ENCODE peak calls at places on chromosomes 2 and 18, in seven cellular contexts. One of them, this sample, is unnamed.

GRCh38 chr2:69123182-69123581 is 110.2 kb downstream of the ANTXR1 start:
- DNase-seq in GM12865: no peak
- DNase-seq in SK-N-SH: no peak
- DNase-seq in pancreas: no peak
- DNase-seq in colonic mucosa: no peak
- DNase-seq in A549: no peak
- DNase-seq in adrenal gland: no peak
- DNase-seq in this sample: no peak

GRCh38 chr2:17059452-17059851 is 393.8 kb upstream of the CYRIA start:
- DNase-seq in GM12865: no peak
- DNase-seq in SK-N-SH: no peak
- DNase-seq in pancreas: no peak
- DNase-seq in colonic mucosa: no peak
- DNase-seq in A549: no peak
- DNase-seq in adrenal gland: no peak
- DNase-seq in this sample: no peak

GRCh38 chr18:41849632-41850031 is 105.4 kb upstream of the PIK3C3 start:
- DNase-seq in GM12865: no peak
- DNase-seq in SK-N-SH: no peak
- DNase-seq in pancreas: no peak
- DNase-seq in colonic mucosa: no peak
- DNase-seq in A549: no peak
- DNase-seq in adrenal gland: no peak
- DNase-seq in this sample: no peak

GRCh38 chr2:222169346-222169745 is 129.5 kb downstream of the PAX3 start:
- DNase-seq in GM12865: no peak
- DNase-seq in SK-N-SH: no peak
- DNase-seq in pancreas: no peak
- DNase-seq in colonic mucosa: no peak
- DNase-seq in A549: no peak
- DNase-seq in adrenal gland: no peak
- DNase-seq in this sample: no peak

GRCh38 chr18:7464245-7464966 is 102.7 kb upstream of the PTPRM start:
- DNase-seq in GM12865: no peak
- DNase-seq in SK-N-SH: no peak
- DNase-seq in pancreas: no peak
- DNase-seq in colonic mucosa: no peak
- DNase-seq in A549: no peak
- DNase-seq in adrenal gland: no peak
- DNase-seq in this sample: no peak

GRCh38 chr2:100350661-100351185 is 28.4 kb upstream of the LONRF2 start:
- DNase-seq in GM12865: no peak
- DNase-seq in SK-N-SH: no peak
- DNase-seq in pancreas: no peak
- DNase-seq in colonic mucosa: no peak
- DNase-seq in A549: no peak
- DNase-seq in adrenal gland: peak
- DNase-seq in this sample: no peak

GRCh38 chr2:201680743-201681142 is 17.7 kb downstream of the MPP4 start:
- DNase-seq in GM12865: peak
- DNase-seq in SK-N-SH: peak
- DNase-seq in pancreas: no peak
- DNase-seq in colonic mucosa: peak
- DNase-seq in A549: peak
- DNase-seq in adrenal gland: no peak
- DNase-seq in this sample: no peak

GRCh38 chr18:75218524-75218923 is 7.9 kb downstream of the TSHZ1 start:
- DNase-seq in GM12865: no peak
- DNase-seq in SK-N-SH: no peak
- DNase-seq in pancreas: no peak
- DNase-seq in colonic mucosa: peak
- DNase-seq in A549: no peak
- DNase-seq in adrenal gland: no peak
- DNase-seq in this sample: no peak

GRCh38 chr2:204982303-204982702 is 437.0 kb downstream of the PARD3B start:
- DNase-seq in GM12865: no peak
- DNase-seq in SK-N-SH: no peak
- DNase-seq in pancreas: no peak
- DNase-seq in colonic mucosa: no peak
- DNase-seq in A549: no peak
- DNase-seq in adrenal gland: no peak
- DNase-seq in this sample: peak

GRCh38 chr2:46886268-46887027 is 29.2 kb downstream of the MCFD2 start:
- DNase-seq in GM12865: no peak
- DNase-seq in SK-N-SH: no peak
- DNase-seq in pancreas: no peak
- DNase-seq in colonic mucosa: no peak
- DNase-seq in A549: no peak
- DNase-seq in adrenal gland: no peak
- DNase-seq in this sample: no peak

GRCh38 chr2:208657468-208657867 is 250.9 kb downstream of the PTH2R start:
- DNase-seq in GM12865: no peak
- DNase-seq in SK-N-SH: peak
- DNase-seq in pancreas: no peak
- DNase-seq in colonic mucosa: no peak
- DNase-seq in A549: no peak
- DNase-seq in adrenal gland: no peak
- DNase-seq in this sample: no peak

GRCh38 chr2:29129586-29130281 is 14.5 kb downstream of the CLIP4 start:
- DNase-seq in GM12865: no peak
- DNase-seq in SK-N-SH: no peak
- DNase-seq in pancreas: no peak
- DNase-seq in colonic mucosa: no peak
- DNase-seq in A549: no peak
- DNase-seq in adrenal gland: no peak
- DNase-seq in this sample: peak

GRCh38 chr2:24489465-24489864 is 1.6 kb upstream of the NCOA1 start:
- DNase-seq in GM12865: no peak
- DNase-seq in SK-N-SH: no peak
- DNase-seq in pancreas: no peak
- DNase-seq in colonic mucosa: peak
- DNase-seq in A549: no peak
- DNase-seq in adrenal gland: no peak
- DNase-seq in this sample: no peak

GRCh38 chr18:78407456-78407823 is 572.2 kb upstream of the SALL3 start:
- DNase-seq in GM12865: no peak
- DNase-seq in SK-N-SH: no peak
- DNase-seq in pancreas: no peak
- DNase-seq in colonic mucosa: peak
- DNase-seq in A549: no peak
- DNase-seq in adrenal gland: no peak
- DNase-seq in this sample: no peak

GRCh38 chr18:34592961-34593382 is 117.1 kb upstream of the DTNA start:
- DNase-seq in GM12865: no peak
- DNase-seq in SK-N-SH: no peak
- DNase-seq in pancreas: peak
- DNase-seq in colonic mucosa: no peak
- DNase-seq in A549: no peak
- DNase-seq in adrenal gland: peak
- DNase-seq in this sample: peak

GRCh38 chr2:74843371-74844298 is 9.7 kb downstream of the HK2 start:
- DNase-seq in GM12865: peak
- DNase-seq in SK-N-SH: no peak
- DNase-seq in pancreas: no peak
- DNase-seq in colonic mucosa: peak
- DNase-seq in A549: no peak
- DNase-seq in adrenal gland: no peak
- DNase-seq in this sample: peak

GRCh38 chr2:221792971-221793670 is 221.0 kb upstream of the EPHA4 start:
- DNase-seq in GM12865: no peak
- DNase-seq in SK-N-SH: no peak
- DNase-seq in pancreas: peak
- DNase-seq in colonic mucosa: no peak
- DNase-seq in A549: no peak
- DNase-seq in adrenal gland: no peak
- DNase-seq in this sample: no peak

GRCh38 chr2:10912796-10913445 is 1.2 kb downstream of the KCNF1 start:
- DNase-seq in GM12865: no peak
- DNase-seq in SK-N-SH: no peak
- DNase-seq in pancreas: no peak
- DNase-seq in colonic mucosa: no peak
- DNase-seq in A549: no peak
- DNase-seq in adrenal gland: no peak
- DNase-seq in this sample: no peak

GRCh38 chr2:10915731-10916331 is 4.1 kb downstream of the KCNF1 start:
- DNase-seq in GM12865: no peak
- DNase-seq in SK-N-SH: no peak
- DNase-seq in pancreas: no peak
- DNase-seq in colonic mucosa: no peak
- DNase-seq in A549: no peak
- DNase-seq in adrenal gland: no peak
- DNase-seq in this sample: no peak

GRCh38 chr2:10913501-10914271 is 2.0 kb downstream of the KCNF1 start:
- DNase-seq in GM12865: no peak
- DNase-seq in SK-N-SH: no peak
- DNase-seq in pancreas: no peak
- DNase-seq in colonic mucosa: no peak
- DNase-seq in A549: no peak
- DNase-seq in adrenal gland: no peak
- DNase-seq in this sample: no peak

GRCh38 chr2:10915236-10915635 is 3.5 kb downstream of the KCNF1 start:
- DNase-seq in GM12865: no peak
- DNase-seq in SK-N-SH: no peak
- DNase-seq in pancreas: no peak
- DNase-seq in colonic mucosa: no peak
- DNase-seq in A549: no peak
- DNase-seq in adrenal gland: no peak
- DNase-seq in this sample: no peak

DNA sequence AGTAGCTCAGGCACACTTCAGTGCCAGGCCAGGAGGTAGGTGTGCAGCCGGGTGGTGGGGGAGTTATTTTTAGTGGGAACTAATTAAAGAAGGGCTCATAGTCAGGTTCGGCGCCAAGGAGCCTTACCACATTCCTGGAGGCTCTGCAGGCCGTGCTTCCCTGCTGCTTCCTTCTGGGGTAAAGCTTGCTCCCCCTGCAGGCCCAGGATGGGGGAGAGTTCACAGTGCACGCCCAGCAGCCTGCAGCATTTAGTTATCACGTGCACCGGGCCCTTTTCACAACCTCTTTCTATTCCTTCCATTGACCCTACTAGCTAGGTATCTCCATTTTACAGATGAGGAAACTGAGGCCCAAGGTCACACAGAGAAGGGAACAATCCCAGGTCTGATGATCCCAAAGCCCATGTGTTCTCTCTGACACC is 2.5 kb downstream of the KCNF1 start:
- DNase-seq in GM12865: peak
- DNase-seq in SK-N-SH: no peak
- DNase-seq in pancreas: no peak
- DNase-seq in colonic mucosa: peak
- DNase-seq in A549: peak
- DNase-seq in adrenal gland: no peak
- DNase-seq in this sample: no peak
- H3K4me3 ChIP-seq in GM12865: no peak
- H3K4me3 ChIP-seq in SK-N-SH: no peak
- H3K4me3 ChIP-seq in pancreas: no peak
- H3K4me3 ChIP-seq in colonic mucosa: no peak
- H3K4me3 ChIP-seq in A549: no peak
- H3K4me3 ChIP-seq in adrenal gland: no peak
- H3K4me3 ChIP-seq in this sample: no peak

DNA sequence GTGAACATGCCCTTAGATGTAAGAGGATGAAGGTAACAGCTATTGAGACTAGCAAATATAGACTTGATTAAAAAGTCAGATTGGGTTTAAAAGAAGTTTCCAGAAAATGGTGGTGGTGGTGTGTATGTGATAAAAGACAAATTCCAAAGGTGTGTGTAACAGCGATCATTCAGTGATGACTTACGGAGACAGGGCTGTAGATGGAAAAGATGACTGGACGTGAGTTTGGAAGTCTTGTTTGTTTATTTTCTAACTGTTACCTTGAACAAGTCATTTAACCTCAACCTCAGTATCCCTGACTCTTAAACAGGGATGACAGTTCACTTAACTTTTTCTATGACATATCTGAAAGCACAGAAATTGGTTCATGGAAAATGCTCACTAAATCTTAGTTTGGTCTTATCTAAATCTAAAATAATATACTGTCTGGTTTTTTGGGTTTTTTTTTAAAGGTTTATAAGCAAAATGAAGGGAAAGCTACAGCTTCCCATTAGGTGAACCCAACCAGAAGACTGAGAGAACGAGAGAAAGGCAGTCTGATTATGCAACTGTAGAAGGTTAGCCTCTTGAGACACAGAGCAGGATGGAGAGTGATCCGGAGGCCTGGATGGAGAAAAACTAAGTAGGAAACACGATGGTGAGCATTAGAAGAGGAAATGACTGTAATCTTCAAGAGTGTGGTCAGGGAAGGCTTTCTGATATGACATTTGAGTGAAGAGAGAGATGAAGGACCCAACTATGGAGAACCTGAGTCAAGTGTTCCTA is 71.9 kb downstream of the TCF4 start:
- DNase-seq in GM12865: no peak
- DNase-seq in SK-N-SH: no peak
- DNase-seq in pancreas: no peak
- DNase-seq in colonic mucosa: no peak
- DNase-seq in A549: no peak
- DNase-seq in adrenal gland: no peak
- DNase-seq in this sample: peak
- TF ChIP-seq CTCF in GM12865: no peak
- TF ChIP-seq CTCF in SK-N-SH: no peak
- TF ChIP-seq CTCF in pancreas: no peak
- TF ChIP-seq CTCF in colonic mucosa: no peak
- TF ChIP-seq CTCF in A549: no peak
- TF ChIP-seq CTCF in adrenal gland: no peak
- TF ChIP-seq CTCF in this sample: no peak

DNA sequence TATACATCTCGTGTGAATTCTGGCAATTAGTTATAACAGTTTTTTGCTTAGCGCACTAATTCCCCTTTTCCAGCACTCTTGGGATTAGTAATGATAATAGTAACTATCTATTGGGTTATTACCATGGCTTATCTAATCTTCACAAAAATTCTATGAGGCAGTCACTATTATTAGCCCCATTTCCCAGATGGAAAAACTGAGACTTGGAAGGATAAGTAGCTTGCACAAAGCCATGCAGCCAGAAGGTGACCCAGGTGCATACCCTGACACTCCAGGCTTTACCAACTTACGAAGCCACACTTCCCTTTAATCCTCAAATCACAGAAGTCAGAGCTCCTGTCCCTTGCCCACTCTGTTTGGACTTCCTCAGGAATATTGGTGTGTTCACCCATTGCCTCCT is 156.8 kb downstream of the CYP26B1 start:
- DNase-seq in GM12865: no peak
- DNase-seq in SK-N-SH: no peak
- DNase-seq in pancreas: no peak
- DNase-seq in colonic mucosa: no peak
- DNase-seq in A549: no peak
- DNase-seq in adrenal gland: no peak
- DNase-seq in this sample: no peak
- H3K4me3 ChIP-seq in GM12865: no peak
- H3K4me3 ChIP-seq in SK-N-SH: no peak
- H3K4me3 ChIP-seq in pancreas: no peak
- H3K4me3 ChIP-seq in colonic mucosa: no peak
- H3K4me3 ChIP-seq in A549: no peak
- H3K4me3 ChIP-seq in adrenal gland: no peak
- H3K4me3 ChIP-seq in this sample: no peak

DNA sequence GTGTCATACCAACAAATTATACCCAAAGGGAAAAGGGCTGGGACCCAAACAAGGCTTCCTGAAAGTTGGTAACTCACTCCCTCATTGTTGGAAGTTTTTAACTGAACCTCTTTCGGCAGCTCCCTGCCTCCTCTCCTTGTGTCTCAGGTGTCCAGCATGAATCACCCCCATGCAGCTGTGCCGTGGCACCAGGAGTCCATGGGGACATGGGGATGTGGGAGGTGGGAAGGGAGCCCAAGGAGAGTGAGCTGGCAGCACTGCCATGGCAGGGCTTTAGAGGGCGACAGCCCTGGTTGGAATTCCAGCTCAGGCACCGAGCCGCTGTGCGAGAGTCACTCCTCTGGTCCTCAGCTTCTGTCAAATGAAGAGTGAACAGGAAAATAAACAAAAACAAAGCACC is 12.5 kb upstream of the GYPC start:
- DNase-seq in GM12865: no peak
- DNase-seq in SK-N-SH: no peak
- DNase-seq in pancreas: no peak
- DNase-seq in colonic mucosa: no peak
- DNase-seq in A549: no peak
- DNase-seq in adrenal gland: no peak
- DNase-seq in this sample: no peak
- TF ChIP-seq CTCF in GM12865: no peak
- TF ChIP-seq CTCF in SK-N-SH: no peak
- TF ChIP-seq CTCF in pancreas: no peak
- TF ChIP-seq CTCF in colonic mucosa: no peak
- TF ChIP-seq CTCF in A549: no peak
- TF ChIP-seq CTCF in adrenal gland: peak
- TF ChIP-seq CTCF in this sample: no peak